ENCODE peak calls at places on chromosomes 7 and 10, in four cellular contexts. One of them, this sample, is unnamed.

GRCh38 chr7:155700847-155701246 is 56.4 kb downstream of the RBM33 start:
- DNase-seq in right atrium auricular region: no peak
- DNase-seq in suprapubic skin: no peak
- DNase-seq in GM12865: no peak
- DNase-seq in this sample: no peak

GRCh38 chr10:70130878-70131559 is 1.6 kb downstream of the AIFM2 start:
- DNase-seq in suprapubic skin: peak
- DNase-seq in GM12865: no peak
- DNase-seq in right atrium auricular region: peak
- DNase-seq in this sample: peak

GRCh38 chr7:14069961-14070360 is 80.5 kb upstream of the ETV1 start:
- DNase-seq in right atrium auricular region: no peak
- DNase-seq in GM12865: no peak
- DNase-seq in suprapubic skin: no peak
- DNase-seq in this sample: no peak

GRCh38 chr10:125637496-125637895 is 45.5 kb downstream of the TEX36 start:
- DNase-seq in GM12865: no peak
- DNase-seq in right atrium auricular region: no peak
- DNase-seq in suprapubic skin: no peak
- DNase-seq in this sample: no peak

GRCh38 chr7:134589491-134589941 is 40.6 kb downstream of the AKR1B15 start:
- DNase-seq in GM12865: no peak
- DNase-seq in right atrium auricular region: no peak
- DNase-seq in suprapubic skin: no peak
- DNase-seq in this sample: no peak

GRCh38 chr10:128036746-128037542 is 89.3 kb downstream of the MKI67 start:
- DNase-seq in suprapubic skin: no peak
- DNase-seq in right atrium auricular region: no peak
- DNase-seq in GM12865: no peak
- DNase-seq in this sample: no peak

GRCh38 chr7:42115795-42116194 is 121.2 kb downstream of the GLI3 start:
- DNase-seq in right atrium auricular region: no peak
- DNase-seq in GM12865: peak
- DNase-seq in suprapubic skin: no peak
- DNase-seq in this sample: no peak

GRCh38 chr7:17677408-17677807 is 262.9 kb downstream of the SNX13 start:
- DNase-seq in suprapubic skin: no peak
- DNase-seq in right atrium auricular region: no peak
- DNase-seq in GM12865: no peak
- DNase-seq in this sample: no peak

GRCh38 chr7:64559206-64559605 is 3.7 kb downstream of the ZNF680 start:
- DNase-seq in GM12865: no peak
- DNase-seq in right atrium auricular region: no peak
- DNase-seq in suprapubic skin: no peak
- DNase-seq in this sample: no peak

GRCh38 chr10:119304541-119304940 is 97.2 kb downstream of the GRK5 start:
- DNase-seq in GM12865: no peak
- DNase-seq in right atrium auricular region: no peak
- DNase-seq in suprapubic skin: no peak
- DNase-seq in this sample: no peak

GRCh38 chr7:121026577-121027111 is 38.1 kb downstream of the CPED1 start:
- DNase-seq in suprapubic skin: no peak
- DNase-seq in GM12865: no peak
- DNase-seq in right atrium auricular region: no peak
- DNase-seq in this sample: no peak

GRCh38 chr10:613661-614340 is 75.7 kb downstream of the DIP2C start:
- DNase-seq in GM12865: no peak
- DNase-seq in suprapubic skin: no peak
- DNase-seq in right atrium auricular region: no peak
- DNase-seq in this sample: no peak

GRCh38 chr7:129341838-129342806 is 92.1 kb upstream of the STRIP2 start:
- DNase-seq in suprapubic skin: no peak
- DNase-seq in right atrium auricular region: no peak
- DNase-seq in GM12865: no peak
- DNase-seq in this sample: no peak

GRCh38 chr7:24877790-24878311 is 102.1 kb downstream of the OSBPL3 start:
- DNase-seq in suprapubic skin: no peak
- DNase-seq in GM12865: peak
- DNase-seq in right atrium auricular region: no peak
- DNase-seq in this sample: no peak

GRCh38 chr10:124612611-124613498 is 131.3 kb downstream of the FAM53B start:
- DNase-seq in GM12865: peak
- DNase-seq in suprapubic skin: no peak
- DNase-seq in right atrium auricular region: no peak
- DNase-seq in this sample: no peak

GRCh38 chr7:82375068-82375467 is 68.5 kb downstream of the CACNA2D1 start:
- DNase-seq in right atrium auricular region: no peak
- DNase-seq in GM12865: no peak
- DNase-seq in suprapubic skin: no peak
- DNase-seq in this sample: no peak

GRCh38 chr7:103989200-103989784 is at the start of gene RELN:
- DNase-seq in right atrium auricular region: no peak
- DNase-seq in suprapubic skin: no peak
- DNase-seq in GM12865: no peak
- DNase-seq in this sample: no peak

GRCh38 chr7:24724451-24725190 is 32.6 kb downstream of the GSDME start:
- DNase-seq in right atrium auricular region: peak
- DNase-seq in suprapubic skin: no peak
- DNase-seq in GM12865: no peak
- DNase-seq in this sample: no peak

GRCh38 chr7:121431996-121432395 is 35.9 kb upstream of the FAM3C start:
- DNase-seq in GM12865: no peak
- DNase-seq in suprapubic skin: no peak
- DNase-seq in right atrium auricular region: no peak
- DNase-seq in this sample: no peak

GRCh38 chr7:21617916-21618390 is 75.1 kb downstream of the DNAH11 start:
- DNase-seq in suprapubic skin: no peak
- DNase-seq in right atrium auricular region: peak
- DNase-seq in GM12865: no peak
- DNase-seq in this sample: peak

GRCh38 chr7:139808401-139808800 is 20.7 kb upstream of the TBXAS1 start:
- DNase-seq in suprapubic skin: no peak
- DNase-seq in right atrium auricular region: no peak
- DNase-seq in GM12865: no peak
- DNase-seq in this sample: no peak
- H3K4me3 ChIP-seq in suprapubic skin: no peak
- H3K4me3 ChIP-seq in right atrium auricular region: no peak
- H3K4me3 ChIP-seq in GM12865: no peak
- H3K4me3 ChIP-seq in this sample: no peak

GRCh38 chr10:72322030-72322279 is 32.8 kb downstream of the DNAJB12 start:
- DNase-seq in suprapubic skin: no peak
- DNase-seq in right atrium auricular region: no peak
- DNase-seq in GM12865: no peak
- DNase-seq in this sample: no peak

GRCh38 chr10:72322280-72323058 is 32.2 kb downstream of the DNAJB12 start:
- DNase-seq in right atrium auricular region: no peak
- DNase-seq in suprapubic skin: peak
- DNase-seq in GM12865: no peak
- DNase-seq in this sample: no peak

GRCh38 chr10:72321248-72322029 is 33.3 kb downstream of the DNAJB12 start:
- DNase-seq in right atrium auricular region: no peak
- DNase-seq in suprapubic skin: peak
- DNase-seq in GM12865: no peak
- DNase-seq in this sample: no peak

GRCh38 chr10:72319416-72320254 is 35.1 kb downstream of the DNAJB12 start:
- DNase-seq in right atrium auricular region: peak
- DNase-seq in GM12865: peak
- DNase-seq in suprapubic skin: peak
- DNase-seq in this sample: no peak

GRCh38 chr10:72320676-72321247 is 34.0 kb downstream of the DNAJB12 start:
- DNase-seq in GM12865: peak
- DNase-seq in right atrium auricular region: peak
- DNase-seq in suprapubic skin: peak
- DNase-seq in this sample: peak
- H3K4me3 ChIP-seq in GM12865: peak
- H3K4me3 ChIP-seq in right atrium auricular region: no peak
- H3K4me3 ChIP-seq in suprapubic skin: no peak
- H3K4me3 ChIP-seq in this sample: no peak

GRCh38 chr10:22228167-22228938 is 10.5 kb upstream of the EBLN1 start:
- DNase-seq in GM12865: no peak
- DNase-seq in right atrium auricular region: no peak
- DNase-seq in suprapubic skin: no peak
- DNase-seq in this sample: no peak

GRCh38 chr10:22229756-22230330 is 12.0 kb upstream of the EBLN1 start:
- DNase-seq in right atrium auricular region: no peak
- DNase-seq in suprapubic skin: no peak
- DNase-seq in GM12865: no peak
- DNase-seq in this sample: no peak

GRCh38 chr10:22228943-22229755 is 11.3 kb upstream of the EBLN1 start:
- DNase-seq in GM12865: peak
- DNase-seq in suprapubic skin: peak
- DNase-seq in right atrium auricular region: peak
- DNase-seq in this sample: peak

GRCh38 chr10:22231260-22231659 is 13.4 kb upstream of the EBLN1 start:
- DNase-seq in GM12865: no peak
- DNase-seq in suprapubic skin: no peak
- DNase-seq in right atrium auricular region: no peak
- DNase-seq in this sample: no peak

GRCh38 chr10:22230331-22230833 is 12.6 kb upstream of the EBLN1 start:
- DNase-seq in suprapubic skin: no peak
- DNase-seq in right atrium auricular region: no peak
- DNase-seq in GM12865: peak
- DNase-seq in this sample: no peak
- H3K4me3 ChIP-seq in suprapubic skin: peak
- H3K4me3 ChIP-seq in right atrium auricular region: peak
- H3K4me3 ChIP-seq in GM12865: peak
- H3K4me3 ChIP-seq in this sample: peak

GRCh38 chr10:43208147-43209063 is 58.5 kb downstream of the RASGEF1A start:
- DNase-seq in right atrium auricular region: no peak
- DNase-seq in suprapubic skin: peak
- DNase-seq in GM12865: no peak
- DNase-seq in this sample: no peak

GRCh38 chr10:43205681-43206390 is 61.0 kb downstream of the RASGEF1A start:
- DNase-seq in suprapubic skin: peak
- DNase-seq in GM12865: no peak
- DNase-seq in right atrium auricular region: no peak
- DNase-seq in this sample: no peak

GRCh38 chr10:43204943-43205671 is 61.8 kb downstream of the RASGEF1A start:
- DNase-seq in right atrium auricular region: no peak
- DNase-seq in GM12865: peak
- DNase-seq in suprapubic skin: peak
- DNase-seq in this sample: no peak

GRCh38 chr10:43204394-43204942 is 62.4 kb downstream of the RASGEF1A start:
- DNase-seq in right atrium auricular region: no peak
- DNase-seq in suprapubic skin: no peak
- DNase-seq in GM12865: no peak
- DNase-seq in this sample: no peak

DNA sequence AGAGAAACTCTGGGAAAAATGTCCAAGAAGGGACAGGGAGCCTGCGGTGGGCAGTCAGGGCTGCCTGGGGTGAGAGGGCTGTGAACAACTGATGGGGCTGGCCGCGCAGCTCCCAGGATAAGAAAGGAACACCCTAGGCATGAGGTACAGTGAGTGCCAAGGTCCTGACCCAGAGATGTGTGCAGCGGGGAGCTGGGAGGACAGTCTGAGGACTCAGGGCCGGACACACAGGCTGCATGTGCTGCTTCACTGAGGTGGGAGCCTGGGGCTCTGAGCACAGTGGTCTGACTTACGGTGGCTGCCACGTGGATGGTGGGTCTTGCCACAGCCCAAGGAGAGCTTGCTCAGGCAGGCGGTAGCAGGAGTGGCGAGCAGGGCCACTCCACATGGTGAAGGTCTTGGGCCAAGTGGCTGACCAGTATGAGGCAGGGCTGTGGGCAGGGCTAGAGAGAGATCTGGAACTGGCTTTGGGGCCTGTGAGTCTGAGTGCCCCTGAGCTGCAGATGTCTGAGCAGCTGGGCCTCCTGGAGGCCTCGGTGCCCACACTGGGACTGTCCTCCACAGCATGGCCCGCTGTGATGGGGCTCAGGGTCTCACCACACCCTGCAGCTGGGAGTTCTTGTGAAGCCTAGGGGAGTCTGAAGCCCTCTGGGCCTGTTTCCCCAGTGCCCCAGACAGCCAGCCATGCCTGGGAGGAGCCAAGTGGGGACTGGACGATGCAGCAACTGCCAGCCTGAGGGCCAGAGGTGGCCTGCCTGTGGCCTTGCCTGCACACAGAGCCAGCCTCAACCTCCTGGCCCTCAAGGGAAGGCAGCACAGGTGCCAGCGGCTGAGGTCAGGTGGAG is 60.3 kb downstream of the RASGEF1A start:
- DNase-seq in suprapubic skin: peak
- DNase-seq in right atrium auricular region: no peak
- DNase-seq in GM12865: no peak
- DNase-seq in this sample: no peak
- H3K4me3 ChIP-seq in suprapubic skin: no peak
- H3K4me3 ChIP-seq in right atrium auricular region: no peak
- H3K4me3 ChIP-seq in GM12865: no peak
- H3K4me3 ChIP-seq in this sample: no peak

GRCh38 chr7:131904750-131905327 is 348.4 kb upstream of the PODXL start:
- DNase-seq in right atrium auricular region: no peak
- DNase-seq in suprapubic skin: no peak
- DNase-seq in GM12865: no peak
- DNase-seq in this sample: no peak
- H3K4me3 ChIP-seq in right atrium auricular region: no peak
- H3K4me3 ChIP-seq in suprapubic skin: no peak
- H3K4me3 ChIP-seq in GM12865: no peak
- H3K4me3 ChIP-seq in this sample: no peak

DNA sequence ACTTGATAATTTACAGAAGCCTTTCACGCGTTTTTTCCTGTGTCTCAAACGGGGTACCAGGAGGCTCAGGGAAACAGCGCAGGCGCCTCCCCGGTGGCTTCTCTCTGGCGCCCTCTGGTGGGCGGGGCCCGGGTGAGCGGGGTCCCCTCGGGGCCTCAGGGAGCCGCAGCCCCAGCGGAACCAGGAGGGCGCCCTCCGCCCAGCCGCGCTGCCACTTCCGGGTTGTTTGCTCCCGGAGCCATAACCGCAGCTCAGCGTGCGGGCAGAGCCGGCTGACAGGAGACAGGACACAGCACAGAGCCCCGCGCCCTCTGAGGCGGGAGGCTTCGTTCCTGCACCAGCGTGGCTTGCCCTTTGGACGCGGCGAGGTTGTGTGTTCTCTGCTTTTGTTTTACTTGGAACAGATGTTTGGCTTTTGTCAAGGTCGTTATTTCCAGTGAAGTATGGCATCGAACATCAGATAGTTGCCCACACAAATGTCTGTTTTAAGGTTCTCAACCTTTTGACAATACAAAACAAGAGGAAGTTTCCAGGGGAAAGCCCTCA is 6.9 kb upstream of the CYP2E1 start:
- DNase-seq in suprapubic skin: peak
- DNase-seq in right atrium auricular region: no peak
- DNase-seq in GM12865: peak
- DNase-seq in this sample: peak
- H3K4me3 ChIP-seq in suprapubic skin: peak
- H3K4me3 ChIP-seq in right atrium auricular region: peak
- H3K4me3 ChIP-seq in GM12865: peak
- H3K4me3 ChIP-seq in this sample: peak

DNA sequence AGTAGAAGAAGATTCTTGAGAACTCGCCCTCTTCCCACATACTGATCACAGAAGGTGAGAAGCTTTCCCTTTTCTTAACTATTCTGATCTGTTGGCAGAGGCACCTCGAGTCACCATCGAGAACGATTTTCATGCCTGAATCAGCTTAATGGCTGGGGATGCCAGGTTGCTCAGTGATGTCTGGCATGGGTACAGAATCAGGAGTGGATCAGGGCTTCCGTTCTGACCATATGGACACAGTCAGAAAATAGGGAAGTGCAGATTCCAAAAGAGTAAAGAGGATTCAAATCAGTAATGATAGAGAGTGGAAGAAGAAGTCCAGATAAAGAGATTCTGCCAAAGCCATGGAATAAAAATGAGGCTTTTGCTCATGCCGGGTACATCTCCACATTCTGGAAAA is 52.0 kb upstream of the GRB10 start:
- DNase-seq in GM12865: no peak
- DNase-seq in suprapubic skin: no peak
- DNase-seq in right atrium auricular region: no peak
- DNase-seq in this sample: no peak
- H3K4me3 ChIP-seq in GM12865: no peak
- H3K4me3 ChIP-seq in suprapubic skin: no peak
- H3K4me3 ChIP-seq in right atrium auricular region: no peak
- H3K4me3 ChIP-seq in this sample: no peak

This sample was measured in BJ.